ENCODE peak calls at places on chromosomes 4 and X, in ten cellular contexts. O, B, T, Z, A, R, D, F, G and H are unnamed samples.

GRCh38 chr4:26839534-26839951 is 21.1 kb upstream of the STIM2 start:
- DNase-seq in O (peak; percentile 74), B (no peak), T (no peak), Z (no peak), A (no peak), R (peak; percentile 55), D (peak; percentile 25), F (no peak), G (peak; percentile 84), H (no peak)

GRCh38 chrX:94742772-94743171 is 1068.8 kb downstream of the FAM133A start:
- DNase-seq in O (no peak), B (no peak), T (no peak), Z (no peak), A (no peak), R (no peak), D (no peak), F (no peak), G (no peak), H (no peak)

GRCh38 chrX:69496143-69496542 is 8.0 kb upstream of the NALF2 start:
- DNase-seq in O (no peak), B (no peak), T (no peak), Z (no peak), A (no peak), R (no peak), D (no peak), F (no peak), G (no peak), H (no peak)

GRCh38 chrX:19535481-19535880 is 20.2 kb upstream of the MAP3K15 start:
- DNase-seq in O (no peak), B (no peak), T (no peak), Z (no peak), A (no peak), R (peak; percentile 37), D (peak; percentile 8), F (no peak), G (peak; percentile 38), H (no peak)

GRCh38 chrX:110163488-110163887 is 154.4 kb downstream of the AMMECR1 start:
- DNase-seq in O (no peak), B (no peak), T (no peak), Z (no peak), A (no peak), R (no peak), D (no peak), F (no peak), G (peak; percentile 48), H (no peak)

GRCh38 chr4:68342139-68342538 is 7.8 kb downstream of the YTHDC1 start:
- DNase-seq in O (peak; percentile 24), B (no peak), T (no peak), Z (no peak), A (no peak), R (peak; percentile 79), D (peak; percentile 70), F (no peak), G (peak; percentile 82), H (no peak)

GRCh38 chrX:3290561-3290960 is 55.9 kb downstream of the MXRA5 start:
- DNase-seq in O (no peak), B (no peak), T (no peak), Z (no peak), A (no peak), R (no peak), D (no peak), F (no peak), G (no peak), H (no peak)

GRCh38 chrX:38916801-38917200 is 115.5 kb downstream of the MID1IP1 start:
- DNase-seq in O (no peak), B (no peak), T (no peak), Z (no peak), A (no peak), R (no peak), D (no peak), F (no peak), G (no peak), H (no peak)

GRCh38 chr4:114879916-114880315 is 233.5 kb downstream of the NDST4 start:
- DNase-seq in O (no peak), B (no peak), T (no peak), Z (no peak), A (no peak), R (no peak), D (no peak), F (no peak), G (no peak), H (no peak)

GRCh38 chr4:115453416-115453815 is 340.0 kb upstream of the NDST4 start:
- DNase-seq in O (no peak), B (no peak), T (no peak), Z (no peak), A (no peak), R (no peak), D (peak; percentile 1), F (no peak), G (no peak), H (no peak)

GRCh38 chrX:100417671-100418070 is 7.6 kb upstream of the PCDH19 start:
- DNase-seq in O (no peak), B (no peak), T (no peak), Z (no peak), A (no peak), R (no peak), D (no peak), F (no peak), G (peak; percentile 45), H (no peak)

GRCh38 chr4:132587626-132588025 is 561.5 kb upstream of the PCDH10 start:
- DNase-seq in O (no peak), B (no peak), T (no peak), Z (no peak), A (no peak), R (no peak), D (peak; percentile 47), F (no peak), G (no peak), H (no peak)

GRCh38 chr4:114780205-114780604 is 181.6 kb downstream of the UGT8 start:
- DNase-seq in O (peak; percentile 12), B (no peak), T (no peak), Z (no peak), A (no peak), R (peak; percentile 1), D (peak; percentile 62), F (no peak), G (peak; percentile 17), H (no peak)

GRCh38 chr4:30671926-30672325 is 48.2 kb upstream of the PCDH7 start:
- DNase-seq in O (no peak), B (no peak), T (no peak), Z (no peak), A (no peak), R (no peak), D (no peak), F (no peak), G (no peak), H (no peak)

GRCh38 chr4:89006307-89006706 is 50.7 kb downstream of the FAM13A start:
- DNase-seq in O (no peak), B (no peak), T (no peak), Z (no peak), A (no peak), R (no peak), D (no peak), F (no peak), G (no peak), H (no peak)

GRCh38 chr4:127134490-127134889 is 498.3 kb upstream of the INTU start:
- DNase-seq in O (no peak), B (no peak), T (no peak), Z (no peak), A (no peak), R (peak; percentile 38), D (no peak), F (no peak), G (peak; percentile 6), H (no peak)

GRCh38 chr4:131488772-131489171 is 1660.3 kb upstream of the PCDH10 start:
- DNase-seq in O (no peak), B (no peak), T (no peak), Z (no peak), A (no peak), R (no peak), D (peak; percentile 16), F (no peak), G (no peak), H (no peak)

GRCh38 chr4:173259310-173259709 is 74.8 kb downstream of the HMGB2 start:
- DNase-seq in O (no peak), B (no peak), T (no peak), Z (no peak), A (no peak), R (no peak), D (no peak), F (no peak), G (no peak), H (no peak)
- TF ChIP-seq CTCF in O (no peak), B (no peak), T (no peak), Z (peak; percentile 32), A (no peak), R (no peak), D (peak; percentile 20), F (no peak), G (peak; percentile 16), H (no peak)

DNA sequence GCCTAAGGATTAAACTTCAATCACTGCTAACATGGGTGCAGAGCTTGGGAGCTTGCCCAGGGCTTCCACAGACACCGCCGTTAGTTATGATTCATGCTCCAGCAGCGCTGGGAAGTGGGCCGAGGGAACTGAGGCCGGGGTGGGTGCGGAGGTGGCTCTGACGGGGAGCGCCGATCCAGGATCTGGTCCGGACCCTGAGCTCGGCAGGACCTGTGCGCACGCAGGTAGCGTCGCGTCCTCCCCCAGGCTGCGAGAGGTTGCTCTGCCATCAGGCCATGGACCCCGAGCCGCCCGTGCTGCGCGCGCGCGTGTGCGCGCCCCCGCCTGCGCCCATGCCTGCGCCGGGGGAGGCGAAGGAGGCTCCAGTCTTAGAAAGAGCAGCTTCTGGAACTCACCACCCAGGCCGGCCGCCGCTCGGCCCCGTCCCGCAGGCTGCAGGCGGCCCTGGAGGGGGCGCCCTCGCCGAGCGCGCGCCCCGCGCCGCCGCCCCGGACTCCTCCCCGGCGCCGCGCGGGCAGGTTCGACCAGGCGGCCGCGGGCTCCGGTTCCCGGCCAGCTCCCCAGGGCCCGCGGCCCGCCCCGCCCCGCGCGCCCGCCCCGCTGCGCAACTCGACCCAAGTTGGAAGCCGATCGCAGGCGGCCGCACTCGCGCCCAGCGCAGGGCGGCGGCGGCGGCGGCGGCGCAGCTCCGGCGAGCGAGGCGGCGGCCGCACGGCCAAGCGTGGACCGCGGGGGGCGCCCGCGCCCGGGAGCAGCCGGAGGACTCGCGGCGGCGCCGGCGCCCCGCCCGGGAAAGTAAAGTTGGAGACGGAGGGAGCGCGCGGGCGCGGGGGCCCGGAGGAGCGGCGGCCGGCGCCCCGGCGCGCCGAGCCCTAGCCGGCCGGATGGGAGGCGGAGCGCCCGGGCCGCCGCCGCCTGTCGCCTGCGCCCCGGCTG is 646 bp upstream of the ADRA2C start:
- DNase-seq in O (peak; percentile 51), B (peak; percentile 70), T (peak; percentile 44), Z (no peak), A (peak; percentile 49), R (peak; percentile 50), D (peak; percentile 14), F (peak; percentile 32), G (peak; percentile 53), H (peak; percentile 76)
- TF ChIP-seq CTCF in O (no peak), B (no peak), T (no peak), Z (no peak), A (no peak), R (no peak), D (peak; percentile 5), F (no peak), G (no peak), H (peak; percentile 22)

GRCh38 chr4:33482773-33483172 is 2761.5 kb downstream of the ARAP2 start:
- DNase-seq in O (no peak), B (no peak), T (no peak), Z (no peak), A (no peak), R (no peak), D (no peak), F (peak; percentile 39), G (no peak), H (no peak)
- TF ChIP-seq CTCF in O (no peak), B (no peak), T (no peak), Z (no peak), A (no peak), R (no peak), D (no peak), F (no peak), G (no peak), H (no peak)

GRCh38 chr4:154329268-154329858 is 162.2 kb downstream of the DCHS2 start:
- DNase-seq in O (no peak), B (no peak), T (no peak), Z (no peak), A (no peak), R (peak; percentile 35), D (peak; percentile 36), F (no peak), G (peak; percentile 57), H (no peak)
- TF ChIP-seq CTCF in O (peak; percentile 14), B (no peak), T (peak; percentile 27), Z (peak; percentile 18), A (peak; percentile 32), R (peak; percentile 54), D (peak; percentile 30), F (no peak), G (peak; percentile 36), H (peak; percentile 44)